ENCODE peak calls at places on chromosomes 2 and 18, in four cellular contexts. U is K562, Y is foreskin fibroblast, I is bronchial epithelial cell. X is an unnamed sample.

GRCh38 chr2:189492451-189492850 is 51.2 kb downstream of the WDR75 start:
- DNase-seq in U (no peak), Y (no peak), I (peak), X (no peak)

GRCh38 chr2:109151519-109151918 is 22.5 kb downstream of the SH3RF3 start:
- DNase-seq in U (no peak), Y (no peak), I (no peak), X (no peak)

GRCh38 chr2:58845011-58845410 is 603.9 kb upstream of the FANCL start:
- DNase-seq in U (no peak), Y (peak), I (no peak), X (no peak)

GRCh38 chr2:18154812-18155211 is 276.3 kb downstream of the KCNS3 start:
- DNase-seq in U (no peak), Y (no peak), I (no peak), X (no peak)

GRCh38 chr18:34222025-34222395 is 2.7 kb downstream of the NOL4 start:
- DNase-seq in U (no peak), Y (peak), I (no peak), X (no peak)

GRCh38 chr18:58993260-58993659 is 128.6 kb downstream of the ZNF532 start:
- DNase-seq in U (no peak), Y (peak), I (peak), X (peak)

GRCh38 chr2:179550214-179550613 is 285.6 kb upstream of the SESTD1 start:
- DNase-seq in U (no peak), Y (no peak), I (no peak), X (no peak)

GRCh38 chr2:673615-674318 is 3.4 kb downstream of the TMEM18 start:
- DNase-seq in U (no peak), Y (peak), I (peak), X (peak)

GRCh38 chr2:18119883-18120282 is 241.4 kb downstream of the KCNS3 start:
- DNase-seq in U (no peak), Y (peak), I (no peak), X (peak)

GRCh38 chr2:171390941-171391516 is 42.8 kb downstream of the METTL8 start:
- DNase-seq in U (no peak), Y (peak), I (peak), X (peak)

GRCh38 chr2:86021396-86022378 is 84.0 kb downstream of the POLR1A start:
- DNase-seq in U (no peak), Y (peak), I (no peak), X (no peak)

GRCh38 chr2:109480486-109481195 is 133.1 kb downstream of the SEPTIN10 start:
- DNase-seq in U (no peak), Y (no peak), I (no peak), X (no peak)

GRCh38 chr2:219520079-219520478 is 5.8 kb downstream of the ASIC4 start:
- DNase-seq in U (no peak), Y (peak), I (no peak), X (no peak)

GRCh38 chr2:1561259-1561658 is 148.0 kb downstream of the TPO start:
- DNase-seq in U (no peak), Y (no peak), I (no peak), X (no peak)

GRCh38 chr2:128421286-128421685 is 102.6 kb upstream of the HS6ST1 start:
- DNase-seq in U (no peak), Y (no peak), I (no peak), X (no peak)

GRCh38 chr2:98505991-98506664 is 61.5 kb downstream of the INPP4A start:
- DNase-seq in U (no peak), Y (peak), I (peak), X (no peak)

GRCh38 chr2:219509780-219510511 is 4.3 kb upstream of the ASIC4 start:
- DNase-seq in U (peak), Y (peak), I (peak), X (no peak)

GRCh38 chr2:156565066-156565710 is 129.0 kb downstream of the GPD2 start:
- DNase-seq in U (no peak), Y (peak), I (no peak), X (peak)

GRCh38 chr18:62610509-62611394 is 87.9 kb downstream of the ZCCHC2 start:
- DNase-seq in U (peak), Y (peak), I (no peak), X (no peak)

GRCh38 chr2:194714541-194714940 is 942.5 kb upstream of the SLC39A10 start:
- DNase-seq in U (no peak), Y (no peak), I (peak), X (no peak)

GRCh38 chr18:56789889-56790180 is 138.7 kb downstream of the WDR7 start:
- DNase-seq in U (no peak), Y (no peak), I (no peak), X (no peak)

GRCh38 chr18:56787392-56787791 is 136.2 kb downstream of the WDR7 start:
- DNase-seq in U (no peak), Y (no peak), I (no peak), X (no peak)

GRCh38 chr18:56785006-56785405 is 133.8 kb downstream of the WDR7 start:
- DNase-seq in U (no peak), Y (no peak), I (no peak), X (no peak)

DNA sequence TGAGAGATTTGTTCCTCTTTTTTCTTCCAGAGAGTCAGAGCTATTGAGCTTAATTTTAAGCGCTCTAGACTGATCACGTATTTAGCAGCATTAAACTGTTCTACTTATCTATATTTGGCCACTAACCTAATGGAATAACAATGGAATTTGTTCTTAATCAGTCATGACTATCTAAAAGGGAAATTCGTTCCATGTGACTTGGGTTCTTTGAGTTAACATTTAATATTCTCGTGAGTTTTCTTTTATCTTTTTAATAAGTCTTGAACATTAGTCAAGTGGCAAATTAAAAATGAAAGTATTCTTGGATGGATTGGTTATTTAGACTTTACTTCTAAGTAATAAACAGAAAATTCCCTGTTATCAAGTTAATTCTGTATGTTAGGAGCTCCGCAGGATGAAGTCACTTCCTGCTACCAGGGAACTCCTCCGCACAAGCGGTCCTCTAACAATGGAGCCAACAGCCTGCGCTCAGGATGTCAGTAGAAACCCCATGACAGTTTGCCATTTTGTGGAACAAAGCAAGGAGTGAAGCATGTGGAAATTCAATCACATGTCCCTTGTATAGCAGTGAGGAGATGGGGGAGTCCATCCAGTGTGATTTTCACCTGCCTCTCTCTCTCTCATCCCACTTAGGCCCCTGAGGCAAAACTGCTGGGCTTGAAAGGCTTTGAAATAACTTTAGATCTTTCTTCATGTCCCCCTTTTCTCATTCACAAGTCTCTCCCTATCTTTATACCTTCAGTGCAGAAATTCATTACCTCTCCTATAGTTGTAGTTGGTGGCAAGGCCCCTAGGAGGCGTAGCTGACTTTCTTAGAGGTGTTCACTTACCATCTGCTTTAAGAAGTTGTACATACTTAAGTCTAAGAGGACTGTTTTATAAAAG is 138.1 kb downstream of the WDR7 start:
- DNase-seq in U (peak), Y (peak), I (peak), X (no peak)
- TF ChIP-seq CTCF in U (peak), Y (peak), I (peak), X (peak)

GRCh38 chr2:239949537-239949936 is 75.6 kb downstream of the NDUFA10 start:
- DNase-seq in U (no peak), Y (no peak), I (no peak), X (no peak)
- H3K4me3 ChIP-seq in U (no peak), Y (no peak), I (no peak), X (no peak)

GRCh38 chr2:235911125-235911524 is 257.1 kb downstream of the GBX2 start:
- DNase-seq in U (no peak), Y (no peak), I (no peak), X (no peak)
- TF ChIP-seq CTCF in U (no peak), Y (no peak), I (no peak), X (no peak)

GRCh38 chr18:55362303-55362702 is 225.7 kb downstream of the TCF4 start:
- DNase-seq in U (no peak), Y (no peak), I (no peak), X (no peak)
- H3K4me3 ChIP-seq in U (no peak), Y (no peak), I (no peak), X (no peak)

DNA sequence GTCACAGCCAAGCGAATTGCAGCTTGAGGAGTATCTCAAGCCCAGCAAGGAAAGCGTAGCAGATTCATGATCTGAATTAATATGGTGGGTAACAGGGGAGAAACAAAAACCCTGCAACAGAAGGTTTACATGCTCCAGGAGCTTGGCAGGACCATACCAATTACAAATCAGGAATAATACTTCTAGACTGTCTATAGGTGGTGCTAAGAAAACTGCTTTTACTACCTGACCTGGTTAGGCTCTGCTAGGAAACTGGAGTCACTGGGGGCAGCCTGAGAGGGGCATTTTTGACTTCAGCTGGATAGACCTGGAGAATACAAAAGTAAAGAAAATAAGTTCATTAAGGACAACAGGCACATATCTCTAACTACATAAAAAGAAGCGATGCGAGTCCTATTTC is 24.6 kb upstream of the SPOPL start:
- DNase-seq in U (no peak), Y (no peak), I (no peak), X (no peak)
- TF ChIP-seq CTCF in U (peak), Y (no peak), I (no peak), X (no peak)